ENCODE peak calls at places on chromosomes 7 and 10, in ten cellular contexts. Z is neural progenitor cell; U is right cardiac atrium; Q is stomach; I is CD8-positive, alpha-beta T cell; F is CD8-positive, alpha-beta memory T cell; H is upper lobe of right lung; B is lower lobe of right lung; X is small intestine; N is testis. D is an unnamed sample.

GRCh38 chr7:98816206-98816605 is 53.6 kb downstream of the TMEM130 start:
- DNase-seq in Z (no peak), U (peak; percentile 43), Q (no peak), I (no peak), F (no peak), H (no peak), B (no peak), X (no peak), N (no peak), D (no peak)

GRCh38 chr10:29987471-29987870 is 71.9 kb downstream of the JCAD start:
- DNase-seq in Z (no peak), U (no peak), Q (no peak), I (no peak), F (no peak), H (no peak), B (no peak), X (no peak), N (no peak), D (no peak)

GRCh38 chr10:129853236-129853946 is 110.7 kb downstream of the EBF3 start:
- DNase-seq in Z (no peak), U (no peak), Q (no peak), I (no peak), F (no peak), H (no peak), B (no peak), X (peak; percentile 92), N (no peak), D (no peak)

GRCh38 chr7:102836206-102836938 is 76.4 kb upstream of the LRRC17 start:
- DNase-seq in Z (no peak), U (no peak), Q (no peak), I (no peak), F (no peak), H (no peak), B (no peak), X (no peak), N (no peak), D (no peak)

GRCh38 chr7:107643938-107644703 is 16.5 kb upstream of the SLC26A4 start:
- DNase-seq in Z (no peak), U (no peak), Q (no peak), I (no peak), F (no peak), H (no peak), B (no peak), X (no peak), N (no peak), D (no peak)

GRCh38 chr10:15461353-15462108 is 90.4 kb upstream of the FAM171A1 start:
- DNase-seq in Z (no peak), U (no peak), Q (no peak), I (no peak), F (no peak), H (no peak), B (no peak), X (no peak), N (no peak), D (peak; percentile 76)

GRCh38 chr7:126727930-126728331 is 524.8 kb downstream of the GRM8 start:
- DNase-seq in Z (no peak), U (no peak), Q (no peak), I (no peak), F (no peak), H (no peak), B (no peak), X (no peak), N (no peak), D (peak; percentile 10)

GRCh38 chr7:139523199-139523941 is at the start of gene CLEC2L:
- DNase-seq in Z (peak; percentile 73), U (no peak), Q (no peak), I (no peak), F (no peak), H (no peak), B (no peak), X (no peak), N (no peak), D (peak; percentile 30)

GRCh38 chr10:86744067-86744725 is 12.2 kb upstream of the BMPR1A start:
- DNase-seq in Z (no peak), U (no peak), Q (no peak), I (no peak), F (no peak), H (no peak), B (no peak), X (no peak), N (no peak), D (no peak)

GRCh38 chr7:84637568-84638338 is 443.2 kb upstream of the SEMA3A start:
- DNase-seq in Z (peak; percentile 20), U (no peak), Q (no peak), I (no peak), F (no peak), H (no peak), B (no peak), X (no peak), N (no peak), D (peak; percentile 43)

GRCh38 chr7:26976840-26977239 is 112.5 kb upstream of the SKAP2 start:
- DNase-seq in Z (no peak), U (no peak), Q (no peak), I (no peak), F (no peak), H (no peak), B (no peak), X (no peak), N (no peak), D (no peak)

GRCh38 chr10:16960573-16960972 is 143.3 kb upstream of the RSU1 start:
- DNase-seq in Z (no peak), U (no peak), Q (no peak), I (no peak), F (no peak), H (no peak), B (no peak), X (no peak), N (no peak), D (no peak)

GRCh38 chr7:74275401-74275881 is 13.8 kb upstream of the CLIP2 start:
- DNase-seq in Z (peak; percentile 46), U (no peak), Q (no peak), I (no peak), F (no peak), H (no peak), B (no peak), X (no peak), N (no peak), D (peak; percentile 14)

DNA sequence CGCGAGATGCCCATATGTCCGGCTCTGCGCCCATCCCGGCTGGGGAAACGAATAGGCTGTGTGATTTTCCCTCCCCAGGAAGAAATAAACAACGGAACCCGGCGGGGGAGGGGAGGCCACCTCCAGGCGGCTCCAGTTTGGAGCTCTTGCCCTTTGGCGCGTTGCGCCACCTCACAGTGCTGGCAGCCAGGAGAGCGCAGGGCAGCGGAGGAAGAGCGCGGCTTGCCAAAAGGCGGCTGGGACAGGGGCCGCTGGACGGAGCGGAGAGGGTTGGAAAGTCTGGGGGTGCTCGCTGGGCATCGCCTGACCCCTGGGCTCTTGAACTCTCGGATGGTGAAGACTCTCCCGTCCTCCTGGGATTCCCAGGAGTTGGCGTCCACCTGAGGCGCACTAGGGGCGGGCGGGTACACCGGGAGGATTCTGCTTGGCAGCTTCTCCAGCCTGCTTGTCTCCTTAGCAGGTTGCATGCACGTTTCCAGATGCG is 5.3 kb upstream of the NEUROG3 start:
- DNase-seq in Z (peak; percentile 61), U (no peak), Q (no peak), I (no peak), F (no peak), H (no peak), B (no peak), X (no peak), N (no peak), D (no peak)
- H3K27me3 ChIP-seq in Z (peaks cover 100% of the 10 kb centered on the region), U (peaks cover 9% of the 10 kb centered on the region), Q (peaks cover 24% of the 10 kb centered on the region), I (peaks cover 19% of the 10 kb centered on the region), F (peaks cover 26% of the 10 kb centered on the region), H (peaks cover 64% of the 10 kb centered on the region), B (peaks cover 73% of the 10 kb centered on the region), X (peaks cover 21% of the 10 kb centered on the region), N (no peaks in the 10 kb centered on the region), D (peaks cover 68% of the 10 kb centered on the region)

GRCh38 chr10:69075431-69075830 is 12.5 kb upstream of the SRGN start:
- DNase-seq in Z (no peak), U (no peak), Q (no peak), I (no peak), F (no peak), H (no peak), B (no peak), X (no peak), N (no peak), D (no peak)

GRCh38 chr10:69073025-69073424 is 14.9 kb upstream of the SRGN start:
- DNase-seq in Z (no peak), U (no peak), Q (no peak), I (no peak), F (no peak), H (no peak), B (no peak), X (no peak), N (no peak), D (no peak)

GRCh38 chr10:69071610-69072009 is 16.3 kb upstream of the SRGN start:
- DNase-seq in Z (no peak), U (peak; percentile 50), Q (no peak), I (no peak), F (no peak), H (no peak), B (no peak), X (no peak), N (no peak), D (no peak)

GRCh38 chr10:69074532-69074931 is 13.4 kb upstream of the SRGN start:
- DNase-seq in Z (no peak), U (no peak), Q (no peak), I (no peak), F (no peak), H (no peak), B (no peak), X (no peak), N (no peak), D (no peak)

DNA sequence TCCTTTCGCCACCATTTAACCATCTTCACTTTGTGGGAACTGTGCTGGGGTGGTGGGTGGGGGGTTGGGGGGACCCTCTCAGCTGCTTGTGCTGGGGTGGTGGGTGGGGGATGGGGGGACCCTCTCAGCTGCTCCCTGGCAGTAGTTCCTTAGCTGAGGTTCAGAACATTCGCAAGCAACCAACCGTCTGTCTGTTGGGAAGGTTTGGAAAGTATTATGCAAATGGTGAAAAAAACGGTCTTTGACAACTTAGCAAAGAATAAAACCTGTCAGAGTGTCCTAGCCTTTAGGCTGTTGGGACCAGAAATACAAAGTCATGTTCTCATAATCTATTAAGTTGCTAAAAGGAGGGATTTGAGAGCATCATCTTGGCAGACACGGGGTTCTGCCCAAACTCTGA is 14.2 kb upstream of the SRGN start:
- DNase-seq in Z (no peak), U (no peak), Q (no peak), I (no peak), F (no peak), H (no peak), B (no peak), X (no peak), N (no peak), D (no peak)
- H3K4me3 ChIP-seq in Z (no peak overlapping the region), U (no peak overlapping the region), Q (no peak overlapping the region), I (no peak overlapping the region), F (no peak overlapping the region), H (no peak overlapping the region), B (no peak overlapping the region), X (no peak overlapping the region), N (no peak overlapping the region), D (no peak overlapping the region)

GRCh38 chr10:109348324-109348723 is 575.0 kb downstream of the XPNPEP1 start:
- DNase-seq in Z (no peak), U (no peak), Q (no peak), I (no peak), F (no peak), H (no peak), B (no peak), X (no peak), N (no peak), D (no peak)
- H3K9me3 ChIP-seq in Z (no peaks in the 10 kb centered on the region), U (no peaks in the 10 kb centered on the region), Q (no peaks in the 10 kb centered on the region), I (no peaks in the 10 kb centered on the region), F (no peaks in the 10 kb centered on the region), H (peaks cover 5% of the 10 kb centered on the region), B (peaks cover 12% of the 10 kb centered on the region), X (no peaks in the 10 kb centered on the region), N (no peaks in the 10 kb centered on the region), D (no peaks in the 10 kb centered on the region)

GRCh38 chr7:154640917-154641316 is 362.0 kb downstream of the PAXIP1 start:
- DNase-seq in Z (no peak), U (no peak), Q (no peak), I (no peak), F (no peak), H (no peak), B (no peak), X (no peak), N (no peak), D (no peak)
- H3K27me3 ChIP-seq in Z (no peaks in the 10 kb centered on the region), U (no peaks in the 10 kb centered on the region), Q (no peaks in the 10 kb centered on the region), I (no peaks in the 10 kb centered on the region), F (no peaks in the 10 kb centered on the region), H (no peaks in the 10 kb centered on the region), B (no peaks in the 10 kb centered on the region), X (no peaks in the 10 kb centered on the region), N (no peaks in the 10 kb centered on the region), D (no peaks in the 10 kb centered on the region)